ENCODE peak calls at places on chromosomes 4 and X, in six cellular contexts. M is cerebellar cortex, R is T follicular helper cell, U is T-helper 1 cell, A is NCI-H524, S is endodermal cell. P is an unnamed sample.

GRCh38 chrX:39477438-39478120 is 620.2 kb downstream of the BCOR start:
- DNase-seq in M (no peak), R (peak; percentile 7), S (peak; percentile 94), U (no peak), A (peak; percentile 64), P (no peak)

GRCh38 chrX:37314526-37314925 is 34.6 kb upstream of the PRRG1 start:
- DNase-seq in M (no peak), S (no peak), R (no peak), A (no peak), U (no peak), P (no peak)

GRCh38 chr4:106162278-106162677 is 153.7 kb downstream of the TBCK start:
- DNase-seq in R (no peak), M (no peak), U (no peak), A (no peak), S (no peak), P (no peak)

GRCh38 chrX:17494231-17494630 is 119.2 kb downstream of the NHS start:
- DNase-seq in U (no peak), R (no peak), S (no peak), M (no peak), A (no peak), P (no peak)

GRCh38 chr4:82900016-82900334 is 560 bp upstream of the THAP9 start:
- DNase-seq in M (no peak), A (peak; percentile 48), R (no peak), U (no peak), S (no peak), P (no peak)

GRCh38 chrX:10341309-10341708 is 184.5 kb downstream of the CLCN4 start:
- DNase-seq in S (no peak), A (no peak), R (no peak), M (no peak), U (no peak), P (no peak)

GRCh38 chrX:9352683-9353430 is 112.0 kb upstream of the TBL1X start:
- DNase-seq in A (no peak), S (no peak), U (no peak), M (no peak), R (no peak), P (no peak)

GRCh38 chrX:46268429-46268828 is 276.8 kb downstream of the ZNF674 start:
- DNase-seq in R (no peak), A (no peak), S (no peak), M (no peak), U (no peak), P (no peak)

GRCh38 chr4:76752911-76753494 is 144.9 kb downstream of the SOWAHB start:
- DNase-seq in S (no peak), R (no peak), M (peak; percentile 77), U (no peak), A (no peak), P (no peak)

GRCh38 chr4:858136-858535 is 32.2 kb upstream of the CPLX1 start:
- DNase-seq in U (no peak), S (no peak), A (no peak), M (no peak), R (no peak), P (no peak)

GRCh38 chr4:54318904-54319303 is 89.8 kb downstream of the PDGFRA start:
- DNase-seq in M (peak; percentile 18), S (peak; percentile 68), R (no peak), A (peak; percentile 39), U (no peak), P (no peak)

GRCh38 chr4:74013269-74013668 is 14.8 kb upstream of the CXCL5 start:
- DNase-seq in S (no peak), U (no peak), M (no peak), R (no peak), A (no peak), P (no peak)

GRCh38 chrX:10482262-10482661 is 138.1 kb downstream of the MID1 start:
- DNase-seq in M (no peak), S (no peak), R (no peak), A (no peak), U (no peak), P (no peak)

GRCh38 chr4:107648178-107648991 is 71.6 kb downstream of the PAPSS1 start:
- DNase-seq in A (no peak), U (no peak), M (no peak), S (no peak), R (no peak), P (no peak)

GRCh38 chr4:110510955-110511544 is 35.1 kb downstream of the ENPEP start:
- DNase-seq in R (no peak), S (no peak), U (no peak), M (peak; percentile 76), A (peak; percentile 49), P (no peak)

GRCh38 chrX:9902651-9903050 is 64.5 kb upstream of the CLDN34 start:
- DNase-seq in U (no peak), M (peak; percentile 44), S (no peak), R (no peak), A (peak; percentile 58), P (no peak)

GRCh38 chr4:55762815-55763214 is 56.8 kb upstream of the EXOC1L start:
- DNase-seq in M (no peak), S (no peak), A (peak; percentile 88), U (no peak), R (no peak), P (no peak)

GRCh38 chrX:70434914-70435586 is 9.6 kb upstream of the DLG3 start:
- DNase-seq in U (no peak), R (no peak), M (no peak), A (no peak), S (no peak), P (no peak)

GRCh38 chr4:55364691-55365346 is 18.8 kb downstream of the SRD5A3 start:
- DNase-seq in A (no peak), U (no peak), S (no peak), R (no peak), M (no peak), P (no peak)

GRCh38 chr4:69044247-69044646 is 52.0 kb upstream of the UGT2B7 start:
- DNase-seq in U (no peak), S (no peak), A (no peak), M (no peak), R (no peak), P (no peak)

GRCh38 chr4:145938618-145939177 is at the start of gene ZNF827:
- DNase-seq in R (peak; percentile 49), S (peak; percentile 87), M (peak; percentile 73), A (peak; percentile 58), U (peak; percentile 52), P (peak; percentile 50)

GRCh38 chr4:127783026-127783769 is 1.1 kb downstream of the HSPA4L start:
- DNase-seq in M (peak; percentile 76), U (no peak), A (peak; percentile 64), R (no peak), S (peak; percentile 73), P (no peak)

GRCh38 chr4:172173206-172173605 is 360.0 kb downstream of the GALNTL6 start:
- DNase-seq in R (no peak), U (no peak), M (no peak), A (no peak), S (peak; percentile 53), P (no peak)

GRCh38 chr4:18844726-18845125 is 823.2 kb upstream of the LCORL start:
- DNase-seq in U (no peak), A (no peak), S (no peak), M (no peak), R (no peak), P (no peak)